ENCODE peak calls at places on chromosome 16, in nine cellular contexts. O, J, M, Z, B, L, Q, X and V are unnamed samples.
A peak's percentile ranks its signal among the peaks of the same experiment; 100 is the strongest.

GRCh38 chr16:1392826-1393225 is 21.7 kb downstream of the UNKL start:
- DNase-seq in Z (no peak), L (no peak), B (no peak), X (no peak), M (no peak), J (no peak), O (no peak), Q (no peak), V (no peak)

GRCh38 chr16:66844342-66845079 is at the start of gene CA7:
- DNase-seq in X (no peak), L (no peak), B (no peak), O (no peak), M (no peak), J (peak; percentile 79), Q (peak; percentile 28), Z (no peak), V (no peak)

GRCh38 chr16:9854665-9855064 is 327.6 kb downstream of the GRIN2A start:
- DNase-seq in M (no peak), O (peak; percentile 7), L (peak; percentile 65), Z (no peak), Q (no peak), X (no peak), J (no peak), B (no peak), V (no peak)

GRCh38 chr16:12651765-12652531 is 151.7 kb downstream of the CPPED1 start:
- DNase-seq in O (no peak), X (no peak), Z (no peak), L (no peak), J (no peak), B (peak; percentile 19), M (no peak), Q (peak; percentile 88), V (no peak)

GRCh38 chr16:2086812-2087425 is 39.1 kb downstream of the TSC2 start:
- DNase-seq in B (no peak), L (no peak), Z (no peak), O (no peak), X (no peak), J (no peak), M (no peak), Q (no peak), V (no peak)

GRCh38 chr16:88194397-88195020 is 188.2 kb upstream of the ZNF469 start:
- DNase-seq in Q (peak; percentile 81), B (no peak), M (no peak), J (no peak), O (no peak), X (peak; percentile 64), L (no peak), Z (no peak), V (no peak)

GRCh38 chr16:53378138-53378537 is 56.1 kb upstream of the RBL2 start:
- DNase-seq in Q (no peak), B (no peak), J (no peak), Z (no peak), O (no peak), L (no peak), X (no peak), M (no peak), V (no peak)

GRCh38 chr16:79509221-79509631 is 91.3 kb downstream of the MAF start:
- DNase-seq in Z (no peak), L (no peak), B (peak; percentile 11), Q (peak; percentile 52), X (no peak), J (peak; percentile 19), M (no peak), O (no peak), V (no peak)

GRCh38 chr16:12300946-12301500 is 324.5 kb downstream of the SNX29 start:
- DNase-seq in J (no peak), L (no peak), Z (no peak), M (no peak), B (no peak), X (no peak), O (no peak), Q (no peak), V (no peak)